ENCODE peak calls at places on chromosomes 5 and 9, in six cellular contexts. S, Q, O, A, G and X are unnamed samples.

GRCh38 chr5:127092690-127093089 is 19.4 kb upstream of the C5orf63 start:
- DNase-seq in O (no peak), A (no peak), S (no peak), G (no peak), Q (no peak), X (no peak)

GRCh38 chr9:127884427-127884911 is 7.0 kb upstream of the AK1 start:
- DNase-seq in S (no peak), G (no peak), A (no peak), Q (no peak), O (no peak), X (no peak)

GRCh38 chr5:176762489-176762888 is 47.9 kb upstream of the UNC5A start:
- DNase-seq in A (no peak), O (no peak), G (no peak), Q (peak), S (no peak), X (no peak)

GRCh38 chr5:80399553-80400239 is 8.2 kb upstream of the ZFYVE16 start:
- DNase-seq in O (no peak), Q (no peak), S (peak), A (peak), G (peak), X (no peak)

GRCh38 chr5:134438268-134438622 is 26.6 kb upstream of the CDKN2AIPNL start:
- DNase-seq in A (no peak), Q (no peak), S (no peak), O (no peak), G (no peak), X (no peak)

GRCh38 chr9:94823710-94824109 is 97.2 kb downstream of the AOPEP start:
- DNase-seq in O (no peak), Q (no peak), G (no peak), A (no peak), S (no peak), X (no peak)

GRCh38 chr9:7354704-7355103 is 444.9 kb downstream of the DMAC1 start:
- DNase-seq in G (no peak), A (no peak), Q (no peak), S (no peak), O (no peak), X (no peak)

GRCh38 chr9:16871358-16872151 is 1.1 kb upstream of the BNC2 start:
- DNase-seq in O (no peak), A (no peak), Q (peak), G (no peak), S (peak), X (peak)

GRCh38 chr5:168334161-168335094 is 43.0 kb downstream of the WWC1 start:
- DNase-seq in S (no peak), O (no peak), G (no peak), A (no peak), Q (peak), X (no peak)

GRCh38 chr9:27430754-27431540 is 93.1 kb upstream of the IFNK start:
- DNase-seq in O (no peak), S (no peak), G (no peak), Q (no peak), A (no peak), X (no peak)

GRCh38 chr5:73215525-73215890 is 42.5 kb downstream of the TMEM174 start:
- DNase-seq in A (no peak), O (no peak), S (no peak), G (no peak), Q (no peak), X (no peak)

GRCh38 chr9:134335490-134336173 is 9.4 kb downstream of the RXRA start:
- DNase-seq in S (no peak), Q (no peak), G (no peak), O (no peak), A (no peak), X (no peak)
- TF ChIP-seq POLR2A in S (no peak), Q (no peak), G (no peak), O (no peak), A (no peak), X (no peak)

GRCh38 chr9:93588641-93589609 is 12.5 kb downstream of the PHF2 start:
- DNase-seq in Q (no peak), A (no peak), O (no peak), G (no peak), S (no peak), X (no peak)
- TF ChIP-seq POLR2AphosphoS5 in Q (no peak), A (no peak), O (no peak), G (no peak), S (no peak), X (no peak)

DNA sequence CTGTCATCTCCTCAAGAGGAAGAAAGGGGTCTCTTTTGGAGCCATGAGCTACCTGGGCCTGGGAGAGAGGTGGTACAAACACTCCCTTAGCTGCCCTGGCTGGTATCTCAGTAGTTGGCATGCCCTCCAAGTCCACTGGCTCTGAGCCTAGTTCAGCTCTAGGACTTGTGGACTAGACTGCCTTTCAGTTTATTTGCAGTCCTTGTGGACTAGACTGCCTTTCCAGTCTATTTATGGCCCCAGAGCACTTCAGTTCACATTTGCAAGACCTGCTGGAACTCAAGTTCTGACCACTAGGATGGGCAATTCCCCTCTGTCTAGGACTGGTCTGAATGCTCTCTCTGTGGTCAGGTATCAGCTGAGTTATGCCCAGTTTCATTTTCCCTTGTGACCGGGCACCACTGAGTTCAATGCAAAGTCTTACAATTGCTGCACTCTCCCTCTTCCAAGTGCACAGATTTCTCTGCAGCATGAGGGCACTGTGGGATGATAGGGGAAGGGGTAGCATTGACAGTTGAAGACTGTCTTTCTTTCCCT is 1019.0 kb downstream of the TAF11L14 start:
- DNase-seq in S (no peak), G (peak), O (no peak), A (no peak), Q (no peak), X (no peak)
- TF ChIP-seq TAF1 in S (no peak), G (no peak), O (no peak), A (no peak), Q (no peak), X (no peak)

DNA sequence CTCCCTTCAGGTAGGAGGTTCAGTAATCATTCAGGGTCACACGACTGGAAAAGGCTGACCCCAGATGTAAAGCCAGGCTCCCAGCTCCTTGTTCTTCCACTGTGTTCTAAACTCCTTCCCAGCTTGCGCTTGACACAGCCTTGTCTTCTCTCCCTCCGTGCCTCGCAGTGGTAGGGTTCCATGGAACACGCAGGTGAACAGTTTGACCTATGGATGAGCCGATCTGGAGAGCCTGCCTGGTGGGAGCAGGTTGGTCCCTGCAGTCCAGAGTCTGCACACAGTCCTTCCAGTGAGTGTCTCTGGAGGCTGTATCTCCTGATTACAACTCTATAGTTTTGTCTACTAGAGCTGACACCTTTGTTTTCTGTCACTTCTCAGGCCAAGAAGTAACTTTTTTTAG is 85.9 kb downstream of the IQGAP2 start:
- DNase-seq in A (no peak), O (no peak), G (no peak), S (no peak), Q (no peak), X (no peak)
- TF ChIP-seq POLR2A in A (no peak), O (no peak), G (no peak), S (no peak), Q (no peak), X (no peak)

DNA sequence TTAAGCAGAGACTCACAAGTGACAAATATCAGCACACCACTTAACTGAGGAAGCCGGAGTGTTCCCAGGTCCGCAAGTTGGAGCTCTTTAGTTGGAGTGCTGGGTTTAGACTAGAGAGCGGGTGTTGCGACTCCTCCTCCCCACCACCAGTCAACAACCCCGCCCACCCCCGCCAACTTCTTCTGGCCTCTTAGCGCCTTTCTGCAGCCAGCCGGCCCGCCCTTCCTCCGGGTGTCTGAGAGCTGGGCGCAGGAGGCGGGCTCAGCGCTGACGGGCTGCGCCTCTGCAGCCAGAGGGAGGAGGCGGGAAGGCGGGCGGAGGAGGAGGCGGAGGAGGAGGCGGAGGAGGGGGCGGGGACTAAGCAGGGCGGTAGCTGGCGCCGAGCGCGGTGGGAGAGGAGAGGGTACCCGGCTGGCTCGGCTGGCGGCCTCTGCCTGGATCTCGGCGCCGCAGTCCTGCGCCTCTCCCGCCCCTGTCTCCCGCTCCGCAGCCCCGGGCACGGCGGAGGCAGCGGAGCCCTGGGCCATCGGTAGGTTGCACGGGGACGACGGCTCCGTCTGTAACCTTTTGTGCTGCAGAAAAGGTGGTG is at the start of gene MACIR:
- DNase-seq in S (peak), A (peak), G (peak), O (peak), Q (peak), X (peak)
- TF ChIP-seq POLR2AphosphoS5 in S (peak), A (no peak), G (peak), O (peak), Q (peak), X (no peak)

DNA sequence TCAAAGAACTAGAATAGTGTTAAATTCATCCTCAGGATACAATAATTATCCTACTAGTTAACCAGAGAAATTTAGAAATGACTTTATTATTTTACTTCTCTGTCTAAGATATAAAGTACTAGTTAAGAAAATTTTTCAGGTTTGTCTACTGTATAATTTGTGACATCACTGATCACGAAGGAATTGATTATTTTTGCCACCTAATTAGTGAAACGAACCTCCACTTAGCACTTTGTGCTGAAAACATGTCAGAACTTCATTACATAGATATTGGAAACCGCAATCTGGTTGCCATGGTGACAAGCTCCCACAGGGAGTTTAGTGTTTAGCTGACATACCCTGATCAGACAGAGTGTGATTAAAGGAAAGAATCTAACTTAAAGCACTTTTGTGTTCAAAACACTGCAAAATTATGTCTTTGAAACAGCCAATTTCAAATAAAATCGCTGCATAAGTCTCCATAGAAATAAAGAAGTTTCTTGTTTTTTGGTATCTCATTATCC is 668.4 kb upstream of the CCNG1 start:
- DNase-seq in A (no peak), G (peak), S (no peak), Q (no peak), O (no peak), X (no peak)
- TF ChIP-seq TAF1 in A (no peak), G (no peak), S (no peak), Q (no peak), O (no peak), X (no peak)

GRCh38 chr5:137273511-137273910 is 225.6 kb downstream of the SPOCK1 start:
- DNase-seq in G (no peak), S (no peak), Q (no peak), A (no peak), O (no peak), X (no peak)

GRCh38 chr5:137269297-137269696 is 229.8 kb downstream of the SPOCK1 start:
- DNase-seq in O (no peak), A (no peak), Q (no peak), G (no peak), S (no peak), X (no peak)

GRCh38 chr5:137268646-137269045 is 230.5 kb downstream of the SPOCK1 start:
- DNase-seq in S (no peak), A (no peak), Q (no peak), O (no peak), G (no peak), X (no peak)

GRCh38 chr5:137269886-137270285 is 229.2 kb downstream of the SPOCK1 start:
- DNase-seq in O (no peak), Q (no peak), G (no peak), A (no peak), S (no peak), X (no peak)

GRCh38 chr5:137272831-137273230 is 226.3 kb downstream of the SPOCK1 start:
- DNase-seq in A (no peak), G (no peak), Q (no peak), O (no peak), S (no peak), X (no peak)
- TF ChIP-seq POLR2A in A (no peak), G (no peak), Q (no peak), O (no peak), S (no peak), X (no peak)

DNA sequence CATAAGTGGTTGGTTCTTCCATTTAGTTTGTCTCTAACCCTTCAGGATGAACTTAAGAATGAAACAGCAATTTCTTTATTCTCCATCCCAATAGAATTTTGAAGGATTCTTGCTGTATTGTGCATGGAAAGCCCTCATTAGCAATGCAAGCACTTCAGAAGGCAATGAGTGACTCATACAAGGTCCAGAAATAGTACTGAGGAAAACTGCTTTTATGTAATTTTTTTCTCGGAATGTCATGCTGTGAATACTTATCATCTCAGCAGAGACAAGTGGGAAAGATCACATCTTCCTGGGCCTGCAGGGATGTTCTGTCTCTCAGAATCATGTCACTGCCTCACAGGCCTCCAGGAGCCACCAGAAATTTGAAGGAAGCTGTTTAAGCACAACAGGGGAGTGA is 91.2 kb upstream of the CD180 start:
- DNase-seq in G (no peak), O (no peak), A (no peak), Q (no peak), S (no peak), X (no peak)
- TF ChIP-seq POLR2AphosphoS5 in G (no peak), O (no peak), A (no peak), Q (no peak), S (no peak), X (no peak)